ENCODE peak calls at places on chromosomes 3 and 15, in nine cellular contexts. L, I, Z, U, Y, Q, X, R and O are unnamed samples.

GRCh38 chr3:124879395-124879723 is 7.8 kb downstream of the ITGB5 start:
- DNase-seq in L (no peak), I (no peak), Z (no peak), U (no peak), Y (no peak), Q (no peak), X (no peak), R (no peak), O (no peak)

GRCh38 chr15:94844188-94844532 is 612.8 kb downstream of the MCTP2 start:
- DNase-seq in L (no peak), I (no peak), Z (no peak), U (no peak), Y (no peak), Q (no peak), X (no peak), R (no peak), O (no peak)

GRCh38 chr3:31762016-31762764 is 218.9 kb downstream of the OSBPL10 start:
- DNase-seq in L (no peak), I (no peak), Z (no peak), U (no peak), Y (no peak), Q (no peak), X (no peak), R (no peak), O (no peak)

GRCh38 chr15:59349715-59350420 is 22.8 kb downstream of the MYO1E start:
- DNase-seq in L (peak; percentile 62), I (no peak), Z (no peak), U (no peak), Y (no peak), Q (peak; percentile 99), X (no peak), R (peak; percentile 95), O (peak; percentile 97)

GRCh38 chr15:81893182-81893833 is 152.5 kb downstream of the MEX3B start:
- DNase-seq in L (no peak), I (no peak), Z (no peak), U (no peak), Y (no peak), Q (no peak), X (no peak), R (no peak), O (no peak)

GRCh38 chr15:52653451-52653964 is 25.7 kb downstream of the ATOSA start:
- DNase-seq in L (peak; percentile 49), I (no peak), Z (no peak), U (no peak), Y (no peak), Q (peak; percentile 59), X (no peak), R (peak; percentile 83), O (peak; percentile 93)

GRCh38 chr3:122200681-122201080 is 17.2 kb downstream of the CASR start:
- DNase-seq in L (no peak), I (no peak), Z (no peak), U (no peak), Y (no peak), Q (no peak), X (no peak), R (no peak), O (no peak)

GRCh38 chr3:46882377-46883015 is 5.0 kb downstream of the PTH1R start:
- DNase-seq in L (no peak), I (peak; percentile 50), Z (no peak), U (no peak), Y (peak; percentile 82), Q (no peak), X (no peak), R (peak; percentile 9), O (no peak)

GRCh38 chr3:14803101-14803980 is 15.4 kb upstream of the FGD5 start:
- DNase-seq in L (no peak), I (no peak), Z (no peak), U (no peak), Y (no peak), Q (peak; percentile 58), X (no peak), R (no peak), O (no peak)

GRCh38 chr3:128432898-128433629 is 33.6 kb downstream of the DNAJB8 start:
- DNase-seq in L (no peak), I (peak; percentile 68), Z (no peak), U (no peak), Y (no peak), Q (no peak), X (no peak), R (no peak), O (no peak)

GRCh38 chr3:32603064-32603463 is 32.4 kb upstream of the DYNC1LI1 start:
- DNase-seq in L (no peak), I (no peak), Z (no peak), U (no peak), Y (no peak), Q (no peak), X (no peak), R (no peak), O (no peak)

GRCh38 chr3:52498134-52499054 is 3.3 kb downstream of the STAB1 start:
- DNase-seq in L (peak; percentile 47), I (no peak), Z (peak; percentile 27), U (no peak), Y (no peak), Q (no peak), X (peak; percentile 46), R (peak; percentile 94), O (peak; percentile 76)

GRCh38 chr3:52518723-52519444 is 14.8 kb downstream of the NT5DC2 start:
- DNase-seq in L (no peak), I (peak; percentile 78), Z (no peak), U (no peak), Y (no peak), Q (no peak), X (no peak), R (no peak), O (no peak)

GRCh38 chr3:52507359-52507758 is 12.2 kb downstream of the STAB1 start:
- DNase-seq in L (peak; percentile 39), I (no peak), Z (no peak), U (no peak), Y (no peak), Q (peak; percentile 46), X (no peak), R (peak; percentile 69), O (peak; percentile 26)

GRCh38 chr3:45555154-45555591 is 39.4 kb upstream of the LIMD1 start:
- DNase-seq in L (no peak), I (no peak), Z (no peak), U (no peak), Y (no peak), Q (no peak), X (no peak), R (no peak), O (no peak)

GRCh38 chr15:23648920-23649515 is 1.4 kb upstream of the MAGEL2 start:
- DNase-seq in L (no peak), I (peak; percentile 67), Z (no peak), U (no peak), Y (no peak), Q (peak; percentile 4), X (no peak), R (peak; percentile 4), O (no peak)

GRCh38 chr3:33360136-33360825 is 79.9 kb downstream of the UBP1 start:
- DNase-seq in L (peak; percentile 24), I (no peak), Z (no peak), U (no peak), Y (no peak), Q (peak; percentile 31), X (no peak), R (peak; percentile 70), O (peak; percentile 88)

GRCh38 chr3:195238626-195239118 is 32.3 kb downstream of the XXYLT1 start:
- DNase-seq in L (no peak), I (no peak), Z (no peak), U (no peak), Y (no peak), Q (no peak), X (no peak), R (peak; percentile 62), O (no peak)

GRCh38 chr3:57130426-57131209 is 34.5 kb downstream of the IL17RD start:
- DNase-seq in L (no peak), I (peak; percentile 96), Z (no peak), U (no peak), Y (no peak), Q (no peak), X (no peak), R (no peak), O (no peak)

GRCh38 chr15:87977907-87978306 is 278.6 kb downstream of the NTRK3 start:
- DNase-seq in L (no peak), I (no peak), Z (no peak), U (no peak), Y (no peak), Q (no peak), X (no peak), R (no peak), O (no peak)

GRCh38 chr15:80219955-80220354 is 32.1 kb downstream of the CTXND1 start:
- DNase-seq in L (no peak), I (no peak), Z (no peak), U (no peak), Y (no peak), Q (no peak), X (no peak), R (no peak), O (no peak)

GRCh38 chr3:30180305-30181275 is 425.8 kb upstream of the TGFBR2 start:
- DNase-seq in L (no peak), I (no peak), Z (no peak), U (no peak), Y (no peak), Q (no peak), X (no peak), R (peak; percentile 88), O (no peak)